ENCODE peak calls at places on chromosomes 7 and 10, in ten cellular contexts. R is fibroblast of the conjunctiva; L is stimulated activated naive CD8-positive, alpha-beta T cell treated with anti-CD3 and anti-CD28 coated beads, Interleukin-15, Interleukin-2, amounts not matched to agents 100 U/mL and 50 U/mL, for 24 hours; F is GM23338; W is activated CD4-positive, alpha-beta T cell treated with anti-CD3 and anti-CD28 coated beads for 24 hours; P is colonic mucosa; I is osteocyte; A is hepatocyte; K is EL; X is non-pigmented ciliary epithelial cell. O is an unnamed sample.

GRCh38 chr10:121653608-121654007 is 55.4 kb upstream of the FGFR2 start:
- DNase-seq in R (no peak), L (no peak), F (no peak), W (no peak), P (no peak), I (no peak), A (no peak), K (no peak), X (no peak), O (no peak)

GRCh38 chr7:84162584-84162983 is 32.0 kb downstream of the SEMA3A start:
- DNase-seq in R (no peak), L (no peak), F (no peak), W (no peak), P (no peak), I (no peak), A (no peak), K (no peak), X (no peak), O (no peak)

GRCh38 chr7:44286182-44286617 is 39.2 kb downstream of the CAMK2B start:
- DNase-seq in R (no peak), L (no peak), F (peak), W (no peak), P (no peak), I (peak), A (no peak), K (no peak), X (no peak), O (no peak)

GRCh38 chr7:27606270-27607209 is 56.1 kb downstream of the HIBADH start:
- DNase-seq in R (no peak), L (no peak), F (no peak), W (no peak), P (no peak), I (no peak), A (peak), K (peak), X (no peak), O (peak)

GRCh38 chr7:36047254-36047653 is 105.8 kb upstream of the EEPD1 start:
- DNase-seq in R (no peak), L (no peak), F (peak), W (no peak), P (no peak), I (no peak), A (no peak), K (peak), X (no peak), O (no peak)

GRCh38 chr10:100618091-100618615 is 82.4 kb downstream of the HIF1AN start:
- DNase-seq in R (no peak), L (no peak), F (no peak), W (no peak), P (no peak), I (no peak), A (no peak), K (no peak), X (no peak), O (no peak)

GRCh38 chr7:128164955-128165670 is 76.0 kb upstream of the LEP start:
- DNase-seq in R (no peak), L (no peak), F (no peak), W (no peak), P (no peak), I (peak), A (no peak), K (no peak), X (no peak), O (no peak)

GRCh38 chr7:18354686-18355085 is 140.9 kb upstream of the HDAC9 start:
- DNase-seq in R (no peak), L (no peak), F (no peak), W (no peak), P (no peak), I (no peak), A (no peak), K (no peak), X (peak), O (no peak)

GRCh38 chr7:79245623-79246249 is 207.7 kb downstream of the MAGI2 start:
- DNase-seq in R (no peak), L (no peak), F (peak), W (no peak), P (no peak), I (no peak), A (peak), K (no peak), X (no peak), O (no peak)

GRCh38 chr10:131979821-131980270 is 1.9 kb downstream of the BNIP3 start:
- DNase-seq in R (no peak), L (no peak), F (no peak), W (no peak), P (no peak), I (no peak), A (peak), K (peak), X (no peak), O (no peak)

GRCh38 chr10:124875596-124875995 is 66.3 kb upstream of the ZRANB1 start:
- DNase-seq in R (peak), L (no peak), F (peak), W (no peak), P (no peak), I (no peak), A (no peak), K (peak), X (no peak), O (peak)

GRCh38 chr10:93294004-93294403 is 188.1 kb downstream of the MYOF start:
- DNase-seq in R (no peak), L (no peak), F (no peak), W (no peak), P (no peak), I (no peak), A (no peak), K (peak), X (no peak), O (no peak)

GRCh38 chr10:35552622-35553342 is 52.4 kb upstream of the GJD4 start:
- DNase-seq in R (no peak), L (no peak), F (no peak), W (no peak), P (no peak), I (no peak), A (no peak), K (peak), X (no peak), O (no peak)

GRCh38 chr7:136336932-136337331 is 359.8 kb upstream of the MTPN start:
- DNase-seq in R (no peak), L (no peak), F (no peak), W (no peak), P (no peak), I (no peak), A (no peak), K (no peak), X (no peak), O (no peak)

GRCh38 chr7:159139202-159139601 is 5.5 kb downstream of the VIPR2 start:
- DNase-seq in R (no peak), L (no peak), F (no peak), W (no peak), P (no peak), I (peak), A (no peak), K (no peak), X (no peak), O (no peak)

GRCh38 chr7:47301078-47301477 is 280.8 kb downstream of the TNS3 start:
- DNase-seq in R (no peak), L (no peak), F (peak), W (no peak), P (peak), I (no peak), A (no peak), K (no peak), X (no peak), O (no peak)

GRCh38 chr10:119357389-119358139 is 150.2 kb downstream of the GRK5 start:
- DNase-seq in R (no peak), L (no peak), F (no peak), W (no peak), P (no peak), I (no peak), A (no peak), K (no peak), X (no peak), O (no peak)

GRCh38 chr10:97633921-97634320 is 621 bp upstream of the MORN4 start:
- DNase-seq in R (no peak), L (peak), F (peak), W (no peak), P (peak), I (no peak), A (no peak), K (peak), X (no peak), O (no peak)

GRCh38 chr7:29854257-29854938 is 48.1 kb downstream of the WIPF3 start:
- DNase-seq in R (no peak), L (no peak), F (peak), W (no peak), P (no peak), I (no peak), A (peak), K (peak), X (no peak), O (no peak)

GRCh38 chr7:100914208-100914878 is 18.7 kb upstream of the ACHE start:
- DNase-seq in R (no peak), L (no peak), F (no peak), W (no peak), P (no peak), I (no peak), A (no peak), K (no peak), X (no peak), O (no peak)

O was measured in retinal pigment epithelial cell.